ENCODE peak calls at places on chromosomes 7 and 10, in six cellular contexts. T, A, H, I, S and G are unnamed samples.

GRCh38 chr7:33868151-33868550 is 37.2 kb upstream of the BMPER start:
- DNase-seq in T (no peak), A (no peak), H (no peak), I (no peak), S (peak; percentile 65), G (no peak)

GRCh38 chr10:25113231-25114035 is 61.4 kb upstream of the GPR158 start:
- DNase-seq in T (peak; percentile 68), A (peak; percentile 27), H (peak; percentile 89), I (peak; percentile 61), S (peak; percentile 78), G (peak; percentile 81)

GRCh38 chr7:123828805-123829204 is 16.2 kb upstream of the HYAL4 start:
- DNase-seq in T (no peak), A (no peak), H (no peak), I (no peak), S (no peak), G (no peak)

GRCh38 chr7:50564630-50565558 is at the start of gene DDC:
- DNase-seq in T (no peak), A (no peak), H (peak; percentile 47), I (no peak), S (no peak), G (no peak)

GRCh38 chr7:125563964-125564529 is 634.4 kb upstream of the POT1 start:
- DNase-seq in T (no peak), A (no peak), H (no peak), I (no peak), S (no peak), G (no peak)

GRCh38 chr7:136104269-136104603 is 127.1 kb upstream of the MTPN start:
- DNase-seq in T (no peak), A (no peak), H (no peak), I (no peak), S (no peak), G (no peak)

GRCh38 chr10:31615129-31615528 is 296.1 kb downstream of the ZEB1 start:
- DNase-seq in T (no peak), A (no peak), H (no peak), I (no peak), S (no peak), G (no peak)

GRCh38 chr10:24456319-24456718 is 247.4 kb downstream of the KIAA1217 start:
- DNase-seq in T (no peak), A (no peak), H (no peak), I (no peak), S (peak; percentile 44), G (no peak)

GRCh38 chr7:2040201-2040892 is 192.4 kb downstream of the MAD1L1 start:
- DNase-seq in T (no peak), A (no peak), H (no peak), I (no peak), S (no peak), G (peak; percentile 7)

GRCh38 chr7:95989301-95989700 is 216.9 kb downstream of the DYNC1I1 start:
- DNase-seq in T (no peak), A (no peak), H (peak; percentile 10), I (no peak), S (no peak), G (no peak)

GRCh38 chr10:110074298-110074697 is 66.5 kb downstream of the ADD3 start:
- DNase-seq in T (no peak), A (no peak), H (no peak), I (peak; percentile 66), S (no peak), G (no peak)

GRCh38 chr10:125555743-125556142 is 127.2 kb downstream of the TEX36 start:
- DNase-seq in T (no peak), A (no peak), H (no peak), I (no peak), S (no peak), G (no peak)

GRCh38 chr10:92494522-92494921 is 79.4 kb downstream of the IDE start:
- DNase-seq in T (no peak), A (no peak), H (no peak), I (no peak), S (no peak), G (no peak)

GRCh38 chr7:18440934-18441333 is 54.6 kb upstream of the HDAC9 start:
- DNase-seq in T (no peak), A (no peak), H (no peak), I (no peak), S (no peak), G (no peak)

GRCh38 chr7:13989138-13989943 is at the start of gene ETV1:
- DNase-seq in T (peak; percentile 87), A (no peak), H (peak; percentile 76), I (no peak), S (peak; percentile 92), G (peak; percentile 71)

GRCh38 chr10:78852856-78853255 is 215.9 kb upstream of the ZMIZ1 start:
- DNase-seq in T (no peak), A (peak; percentile 9), H (no peak), I (peak; percentile 31), S (no peak), G (no peak)

GRCh38 chr7:156220078-156220605 is 407.9 kb upstream of the SHH start:
- DNase-seq in T (no peak), A (no peak), H (no peak), I (no peak), S (no peak), G (no peak)

GRCh38 chr7:20352573-20353304 is 22.0 kb downstream of the ITGB8 start:
- DNase-seq in T (no peak), A (no peak), H (peak; percentile 77), I (no peak), S (peak; percentile 47), G (no peak)

GRCh38 chr7:94183289-94183749 is 179.2 kb upstream of the BET1 start:
- DNase-seq in T (no peak), A (no peak), H (peak; percentile 56), I (no peak), S (peak; percentile 98), G (peak; percentile 30)

GRCh38 chr10:18658301-18658991 is 785 bp upstream of the ARL5B start:
- DNase-seq in T (no peak), A (peak; percentile 13), H (no peak), I (peak; percentile 13), S (peak; percentile 74), G (peak; percentile 39)

GRCh38 chr7:130996205-130996840 is 262.3 kb upstream of the KLF14 start:
- DNase-seq in T (no peak), A (no peak), H (no peak), I (no peak), S (no peak), G (no peak)

GRCh38 chr7:140673063-140673769 is 471 bp downstream of the ADCK2 start:
- DNase-seq in T (peak; percentile 53), A (peak; percentile 67), H (peak; percentile 62), I (peak; percentile 54), S (peak; percentile 56), G (peak; percentile 69)

GRCh38 chr10:16640153-16640552 is 118.5 kb upstream of the C1QL3 start:
- DNase-seq in T (no peak), A (no peak), H (no peak), I (no peak), S (no peak), G (no peak)

GRCh38 chr10:6543431-6544005 is 36.6 kb downstream of the PRKCQ start:
- DNase-seq in T (no peak), A (peak; percentile 16), H (no peak), I (peak; percentile 67), S (no peak), G (no peak)

GRCh38 chr7:73706122-73707044 is 13.1 kb downstream of the STX1A start:
- DNase-seq in T (no peak), A (no peak), H (peak; percentile 62), I (peak; percentile 67), S (no peak), G (no peak)

GRCh38 chr10:95793401-95794045 is 37.6 kb downstream of the ENTPD1 start:
- DNase-seq in T (no peak), A (no peak), H (no peak), I (no peak), S (no peak), G (no peak)

GRCh38 chr7:54831644-54832095 is 72.7 kb upstream of the SEC61G start:
- DNase-seq in T (no peak), A (no peak), H (peak; percentile 62), I (no peak), S (no peak), G (no peak)

GRCh38 chr7:29146082-29146706 is at the start of gene CPVL:
- DNase-seq in T (peak; percentile 49), A (no peak), H (peak; percentile 76), I (no peak), S (no peak), G (peak; percentile 79)

GRCh38 chr7:149864751-149865150 is 9.0 kb upstream of the ATP6V0E2 start:
- DNase-seq in T (no peak), A (no peak), H (no peak), I (no peak), S (no peak), G (no peak)